ENCODE peak calls at places on chromosomes 11 and 22, in nine cellular contexts. Y is astrocyte of the spinal cord, B is PC-3, F is colonic mucosa, C is upper lobe of right lung, T is fibroblast of lung, M is BE2C, V is WERI-Rb-1, H is epithelial cell of esophagus. W is an unnamed sample.

GRCh38 chr11:113475160-113475761 is at the start of gene DRD2:
- DNase-seq in B (no peak), V (peak), Y (no peak), H (peak), C (no peak), F (no peak), T (no peak), M (peak), W (no peak)

GRCh38 chr11:93653080-93653479 is 8.4 kb upstream of the CEP295 start:
- DNase-seq in F (no peak), H (no peak), C (no peak), V (no peak), B (no peak), T (no peak), M (no peak), Y (no peak), W (peak)

GRCh38 chr11:118251858-118252652 is at the start of gene MPZL3:
- DNase-seq in F (peak), C (peak), V (peak), Y (peak), M (peak), B (peak), H (peak), T (peak), W (peak)

GRCh38 chr11:1442807-1443366 is 43.7 kb downstream of the MOB2 start:
- DNase-seq in H (no peak), V (no peak), F (no peak), M (no peak), B (no peak), C (no peak), Y (no peak), T (no peak), W (no peak)

GRCh38 chr11:64477675-64478074 is 113.3 kb upstream of the SLC22A12 start:
- DNase-seq in B (no peak), F (no peak), Y (no peak), M (no peak), H (no peak), T (no peak), C (no peak), V (no peak), W (no peak)

GRCh38 chr11:74278721-74279148 is 32.7 kb downstream of the P4HA3 start:
- DNase-seq in Y (peak), M (no peak), V (no peak), C (no peak), F (no peak), B (peak), H (peak), T (peak), W (no peak)

GRCh38 chr11:2343502-2343901 is 33.6 kb upstream of the CD81 start:
- DNase-seq in H (no peak), C (peak), M (no peak), F (no peak), V (no peak), B (no peak), Y (no peak), T (no peak), W (no peak)

GRCh38 chr11:74015919-74016684 is 7.2 kb upstream of the UCP3 start:
- DNase-seq in V (no peak), M (no peak), Y (no peak), C (no peak), F (no peak), H (no peak), B (no peak), T (no peak), W (no peak)

GRCh38 chr22:26592368-26593015 is 2.6 kb upstream of the TPST2 start:
- DNase-seq in B (no peak), F (peak), Y (no peak), H (peak), T (no peak), C (no peak), V (no peak), M (no peak), W (peak)

GRCh38 chr11:125423247-125423849 is 72.7 kb downstream of the FEZ1 start:
- DNase-seq in F (no peak), M (no peak), H (peak), V (peak), B (peak), C (no peak), T (no peak), Y (no peak), W (peak)

GRCh38 chr22:47328550-47329243 is 566.2 kb downstream of the TBC1D22A start:
- DNase-seq in C (no peak), H (peak), T (peak), Y (peak), F (no peak), M (peak), B (peak), V (no peak), W (no peak)

GRCh38 chr11:15775051-15775541 is 581.2 kb downstream of the SOX6 start:
- DNase-seq in V (no peak), H (no peak), Y (peak), M (peak), C (no peak), B (no peak), F (no peak), T (no peak), W (no peak)

GRCh38 chr11:1204381-1205101 is 18.3 kb upstream of the MUC5B start:
- DNase-seq in V (no peak), T (no peak), M (no peak), C (peak), F (no peak), B (no peak), Y (no peak), H (no peak), W (no peak)

GRCh38 chr22:46274381-46274780 is 6.6 kb downstream of the TTC38 start:
- DNase-seq in B (no peak), H (no peak), C (no peak), Y (no peak), F (no peak), V (no peak), T (no peak), M (no peak), W (no peak)

GRCh38 chr11:17413414-17414316 is 25.2 kb upstream of the KCNJ11 start:
- DNase-seq in M (no peak), C (peak), V (no peak), H (no peak), F (peak), B (no peak), T (no peak), Y (no peak), W (no peak)

GRCh38 chr11:28820296-28820989 is 712.3 kb downstream of the METTL15 start:
- DNase-seq in T (no peak), H (peak), Y (no peak), F (no peak), V (no peak), M (no peak), C (no peak), B (no peak), W (no peak)

GRCh38 chr11:83157755-83158473 is 983 bp downstream of the PCF11 start:
- DNase-seq in Y (peak), B (peak), V (peak), C (peak), T (peak), F (peak), H (peak), M (peak), W (peak)

GRCh38 chr22:23389271-23390071 is 190.6 kb downstream of the IGLL1 start:
- DNase-seq in Y (no peak), V (no peak), T (no peak), B (no peak), C (no peak), F (no peak), H (no peak), M (no peak), W (no peak)

GRCh38 chr22:46965552-46966494 is 203.4 kb downstream of the TBC1D22A start:
- DNase-seq in C (no peak), T (no peak), H (peak), F (no peak), V (no peak), M (no peak), Y (no peak), B (no peak), W (no peak)

GRCh38 chr22:43393132-43393844 is 18.5 kb upstream of the MPPED1 start:
- DNase-seq in B (no peak), V (no peak), Y (no peak), C (no peak), H (no peak), T (no peak), F (no peak), M (no peak), W (no peak)

GRCh38 chr11:126102436-126102894 is 39.8 kb upstream of the CDON start:
- DNase-seq in M (peak), T (peak), V (no peak), B (no peak), H (no peak), Y (no peak), C (peak), F (no peak), W (peak)

GRCh38 chr11:93740802-93741093 is 547 bp downstream of the TAF1D start:
- DNase-seq in F (peak), V (peak), T (peak), B (peak), M (peak), Y (peak), C (peak), H (peak), W (peak)

GRCh38 chr22:49614966-49615965 is 212.4 kb downstream of the BRD1 start:
- DNase-seq in H (no peak), T (no peak), C (peak), Y (no peak), F (no peak), B (no peak), V (no peak), M (no peak), W (no peak)

GRCh38 chr22:28883917-28884753 is 763 bp downstream of the ZNRF3 start:
- DNase-seq in M (peak), B (peak), Y (no peak), T (peak), V (peak), C (peak), F (peak), H (peak), W (peak)

GRCh38 chr11:77406396-77406795 is 67.5 kb downstream of the PAK1 start:
- DNase-seq in C (no peak), M (no peak), H (no peak), V (no peak), T (no peak), B (no peak), F (no peak), Y (no peak), W (no peak)

GRCh38 chr11:115765803-115766239 is 261.6 kb upstream of the CADM1 start:
- DNase-seq in H (no peak), T (peak), Y (no peak), F (no peak), C (no peak), M (no peak), B (no peak), V (no peak), W (peak)

GRCh38 chr11:46914910-46915309 is 3.4 kb downstream of the LRP4 start:
- DNase-seq in C (no peak), Y (no peak), B (no peak), T (no peak), H (no peak), M (no peak), F (no peak), V (no peak), W (no peak)

GRCh38 chr11:46913484-46913883 is 4.9 kb downstream of the LRP4 start:
- DNase-seq in Y (no peak), B (no peak), T (no peak), M (no peak), F (no peak), V (no peak), C (no peak), H (no peak), W (no peak)

GRCh38 chr11:46912526-46913150 is 5.7 kb downstream of the LRP4 start:
- DNase-seq in F (no peak), H (peak), C (no peak), Y (no peak), M (no peak), V (peak), T (no peak), B (peak), W (no peak)

GRCh38 chr11:46916251-46916650 is 2.1 kb downstream of the LRP4 start:
- DNase-seq in F (no peak), V (no peak), Y (no peak), B (no peak), C (no peak), H (no peak), M (no peak), T (no peak), W (no peak)

DNA sequence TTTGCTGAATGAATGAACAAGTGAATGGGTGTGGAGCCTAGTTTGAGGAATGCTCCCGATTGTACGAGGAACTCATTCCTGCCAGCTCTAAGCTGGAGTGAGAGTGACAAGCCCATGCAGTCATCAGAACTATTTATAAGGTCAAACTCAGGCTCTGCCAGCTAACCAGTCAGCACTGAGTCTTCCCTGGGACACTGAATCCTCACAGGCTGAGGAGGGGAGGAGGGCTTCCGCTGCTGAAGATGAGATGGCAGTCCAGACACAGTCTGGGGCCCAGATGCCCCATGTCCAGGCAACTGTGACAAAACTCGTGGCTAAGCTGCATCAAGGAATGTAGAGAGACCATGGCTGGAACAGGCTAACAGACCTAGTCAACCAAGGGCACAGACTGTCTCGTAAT is 4.0 kb downstream of the LRP4 start:
- DNase-seq in M (peak), H (peak), C (no peak), Y (peak), F (no peak), V (peak), B (peak), T (peak), W (no peak)
- H3K4me3 ChIP-seq in M (no peak), H (no peak), C (no peak), Y (no peak), F (no peak), V (no peak), B (no peak), T (no peak), W (no peak)

GRCh38 chr11:32280339-32280738 is 155.0 kb downstream of the WT1 start:
- DNase-seq in V (no peak), Y (no peak), M (no peak), B (no peak), F (no peak), H (no peak), C (no peak), T (no peak), W (peak)

DNA sequence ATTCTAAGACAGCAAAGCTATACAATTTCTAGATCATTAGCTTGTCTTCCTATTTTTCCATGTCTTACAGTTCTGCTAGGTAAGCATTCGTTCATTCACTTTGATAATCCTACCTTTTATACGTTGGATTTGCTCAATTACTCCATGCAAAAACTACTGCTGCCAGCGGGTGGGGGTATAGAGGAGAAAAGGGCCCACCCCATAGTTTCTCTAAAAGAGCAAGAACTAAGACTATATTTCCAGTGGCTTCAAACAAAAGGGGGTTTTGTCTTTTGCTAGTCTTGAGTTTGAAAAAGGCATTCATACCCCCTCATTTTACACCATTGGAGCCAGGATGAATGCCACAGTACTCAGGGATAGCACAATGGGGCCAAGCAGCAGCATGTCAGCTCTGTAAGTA is 155.7 kb downstream of the WT1 start:
- DNase-seq in Y (no peak), T (no peak), M (no peak), V (peak), F (no peak), C (no peak), B (no peak), H (no peak), W (no peak)
- TF ChIP-seq CTCF in Y (peak), T (no peak), M (peak), V (no peak), F (no peak), C (no peak), B (no peak), H (no peak), W (no peak)

GRCh38 chr22:19825016-19825339 is 29.7 kb downstream of the GNB1L start:
- DNase-seq in H (no peak), F (peak), B (no peak), C (no peak), M (no peak), V (no peak), T (no peak), Y (no peak), W (no peak)

GRCh38 chr22:19826619-19826950 is 28.1 kb downstream of the GNB1L start:
- DNase-seq in C (no peak), H (no peak), Y (no peak), T (no peak), V (no peak), M (no peak), B (no peak), F (no peak), W (no peak)

GRCh38 chr22:19828035-19828401 is 26.7 kb downstream of the GNB1L start:
- DNase-seq in M (no peak), C (no peak), B (no peak), F (no peak), T (no peak), V (no peak), H (no peak), Y (no peak), W (no peak)

GRCh38 chr22:19825904-19826618 is 28.6 kb downstream of the GNB1L start:
- DNase-seq in C (no peak), V (no peak), H (no peak), T (no peak), F (peak), M (no peak), Y (no peak), B (no peak), W (no peak)

DNA sequence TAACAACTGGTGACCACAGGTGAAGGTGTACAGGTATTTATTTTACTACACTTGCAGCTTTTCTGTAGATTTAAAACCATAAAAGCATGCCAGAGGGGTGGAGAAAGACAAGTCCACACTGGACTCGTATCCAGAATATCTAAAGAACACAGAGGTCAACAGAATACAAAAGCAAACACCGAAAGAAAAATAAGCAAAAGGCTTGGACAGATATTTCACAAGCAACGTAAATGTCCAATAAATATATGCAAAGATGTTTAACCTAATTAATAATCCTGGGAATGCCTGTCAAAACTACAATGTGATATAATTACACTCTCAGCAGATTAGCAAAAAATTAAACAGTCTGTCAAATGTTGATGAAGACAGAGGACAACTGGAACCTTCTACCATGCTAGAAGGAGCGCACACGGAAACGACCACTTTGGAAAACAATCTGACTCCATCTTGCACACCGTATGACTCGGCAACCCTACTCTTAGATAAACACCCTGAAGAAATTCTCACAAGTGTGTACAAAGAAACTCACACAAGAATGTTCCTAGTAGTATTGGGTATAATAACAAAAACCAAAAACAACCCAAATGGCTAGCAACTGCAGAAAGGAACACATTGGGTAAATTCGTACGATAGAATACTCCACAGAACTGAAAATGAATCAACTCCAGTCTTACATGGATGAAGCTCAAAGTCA is 27.2 kb downstream of the GNB1L start:
- DNase-seq in H (no peak), F (no peak), M (no peak), Y (no peak), B (no peak), V (no peak), T (peak), C (no peak), W (no peak)
- H3K4me3 ChIP-seq in H (no peak), F (no peak), M (no peak), Y (no peak), B (no peak), V (no peak), T (no peak), C (no peak), W (no peak)

GRCh38 chr11:96388891-96389603 is 665 bp downstream of the CCDC82 start:
- DNase-seq in V (peak), H (peak), Y (no peak), F (no peak), T (no peak), C (no peak), M (no peak), B (no peak), W (no peak)

GRCh38 chr11:96390403-96390830 is 604 bp downstream of the JRKL start:
- DNase-seq in H (no peak), F (no peak), Y (no peak), T (peak), B (no peak), M (no peak), C (no peak), V (no peak), W (no peak)

GRCh38 chr11:96393753-96394348 is 4.0 kb downstream of the JRKL start:
- DNase-seq in T (peak), H (peak), V (no peak), Y (peak), C (no peak), B (peak), M (no peak), F (no peak), W (peak)

GRCh38 chr11:96389604-96390402 is at the start of the genes CCDC82 and JRKL:
- DNase-seq in B (peak), M (peak), V (peak), F (peak), H (peak), T (peak), C (peak), Y (peak), W (peak)

GRCh38 chr11:96391698-96392307 is 2.0 kb downstream of the JRKL start:
- DNase-seq in H (peak), C (no peak), M (no peak), F (no peak), B (peak), Y (peak), V (no peak), T (no peak), W (no peak)
- TF ChIP-seq CTCF in H (no peak), C (no peak), M (no peak), F (no peak), B (peak), Y (no peak), V (no peak), T (no peak), W (no peak)

DNA sequence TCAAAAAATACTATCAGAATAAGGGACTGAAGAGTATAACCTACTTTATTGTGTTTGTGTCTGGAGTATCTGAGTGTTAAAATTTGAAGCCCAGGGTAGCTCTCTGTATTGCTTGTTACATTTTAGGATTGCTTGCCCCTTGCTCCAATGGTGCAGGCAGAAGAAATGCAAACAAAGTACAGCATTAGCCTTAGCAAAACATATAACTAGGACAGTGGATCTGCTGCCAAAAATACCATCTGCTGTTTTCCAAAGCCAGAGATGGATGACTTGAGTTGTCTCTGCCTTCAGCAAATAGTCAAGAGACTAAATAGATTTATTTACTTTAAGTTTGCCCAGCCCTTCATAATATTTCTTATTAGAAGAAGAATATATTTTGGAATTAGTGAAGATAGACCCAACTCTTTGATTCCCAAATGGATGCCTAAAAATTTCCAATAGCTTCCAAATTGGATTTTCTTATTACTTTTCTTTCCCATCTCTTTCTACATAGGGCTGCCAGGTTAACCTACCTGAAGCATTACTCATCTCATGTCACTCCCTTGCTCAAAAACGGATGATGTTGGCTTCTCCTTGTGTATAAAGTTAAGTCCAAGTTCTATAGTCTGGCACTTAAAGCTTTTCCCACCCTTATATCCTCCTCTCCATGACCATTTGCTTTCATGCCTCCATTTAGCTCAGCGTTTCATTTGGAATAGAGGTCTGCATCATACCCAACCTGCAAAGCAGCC is 66.3 kb downstream of the LDLRAD3 start:
- DNase-seq in C (no peak), H (peak), T (peak), V (no peak), M (no peak), F (no peak), B (peak), Y (peak), W (no peak)
- H3K4me3 ChIP-seq in C (no peak), H (no peak), T (peak), V (no peak), M (no peak), F (no peak), B (peak), Y (no peak), W (no peak)

GRCh38 chr11:130548491-130548833 is 100.0 kb downstream of the ADAMTS15 start:
- DNase-seq in M (no peak), T (no peak), B (peak), F (no peak), Y (no peak), C (no peak), H (peak), V (no peak), W (no peak)
- TF ChIP-seq CTCF in M (no peak), T (no peak), B (no peak), F (no peak), Y (no peak), C (no peak), H (no peak), V (no peak), W (no peak)

W was measured in GM12865.